ENCODE peak calls at places on chromosome 3, in six cellular contexts. S is tibial nerve, K is stomach, N is heart left ventricle, U is A549, F is hepatocyte. Q is an unnamed sample.

GRCh38 chr3:126683506-126683905 is 20.5 kb upstream of the CHCHD6 start:
- DNase-seq in K (no peak), N (no peak), S (no peak), U (no peak), F (no peak), Q (no peak)

GRCh38 chr3:81823882-81824395 is 62.5 kb upstream of the GBE1 start:
- DNase-seq in K (no peak), S (no peak), F (no peak), U (no peak), N (no peak), Q (no peak)

GRCh38 chr3:176584413-176585176 is 612.7 kb downstream of the TBL1XR1 start:
- DNase-seq in U (no peak), K (no peak), S (no peak), N (no peak), F (no peak), Q (no peak)

GRCh38 chr3:69370156-69370944 is 15.5 kb downstream of the FRMD4B start:
- DNase-seq in U (no peak), S (no peak), K (peak; percentile 74), F (no peak), N (peak; percentile 90), Q (peak; percentile 87)

GRCh38 chr3:35291837-35292236 is 347.5 kb upstream of the ARPP21 start:
- DNase-seq in F (no peak), S (no peak), K (no peak), U (no peak), N (no peak), Q (no peak)

GRCh38 chr3:45011756-45012441 is 14.2 kb upstream of the CLEC3B start:
- DNase-seq in U (no peak), F (peak; percentile 36), N (peak; percentile 89), K (peak; percentile 39), S (no peak), Q (peak; percentile 54)

GRCh38 chr3:166362698-166363097 is 525.5 kb upstream of the BCHE start:
- DNase-seq in S (no peak), F (no peak), K (no peak), U (no peak), N (no peak), Q (no peak)

GRCh38 chr3:196837819-196838420 is 29.8 kb upstream of the SENP5 start:
- DNase-seq in N (peak; percentile 52), U (peak; percentile 22), K (peak; percentile 74), S (peak; percentile 26), F (peak; percentile 58), Q (peak; percentile 50)

GRCh38 chr3:35648347-35648746 is 9.0 kb downstream of the ARPP21 start:
- DNase-seq in F (no peak), N (no peak), K (no peak), U (no peak), S (no peak), Q (peak; percentile 12)

GRCh38 chr3:160001850-160002623 is 13.4 kb downstream of the IL12A start:
- DNase-seq in N (no peak), S (no peak), F (no peak), U (no peak), K (no peak), Q (no peak)

GRCh38 chr3:177195941-177196472 is 1.3 kb downstream of the TBL1XR1 start:
- DNase-seq in F (no peak), N (no peak), U (no peak), S (no peak), K (no peak), Q (no peak)

GRCh38 chr3:159322322-159322939 is 520.6 kb downstream of the MFSD1 start:
- DNase-seq in K (no peak), N (no peak), F (peak; percentile 8), U (peak; percentile 44), S (no peak), Q (peak; percentile 35)

GRCh38 chr3:117131259-117131658 is 421.7 kb downstream of the TUSC7 start:
- DNase-seq in S (no peak), U (no peak), N (no peak), F (peak; percentile 12), K (peak; percentile 40), Q (no peak)

GRCh38 chr3:187738400-187739124 is 6.7 kb downstream of the BCL6 start:
- DNase-seq in F (peak; percentile 93), K (peak; percentile 87), S (peak; percentile 74), N (peak; percentile 93), U (peak; percentile 87), Q (peak; percentile 86)

GRCh38 chr3:142278451-142278850 is 53.1 kb upstream of the GK5 start:
- DNase-seq in K (no peak), F (no peak), N (no peak), S (no peak), U (no peak), Q (no peak)

GRCh38 chr3:135145581-135145980 is 350.5 kb downstream of the EPHB1 start:
- DNase-seq in U (no peak), K (no peak), N (no peak), F (no peak), S (no peak), Q (no peak)

GRCh38 chr3:179192542-179192941 is 44.4 kb downstream of the PIK3CA start:
- DNase-seq in K (no peak), F (no peak), N (no peak), U (no peak), S (no peak), Q (no peak)

GRCh38 chr3:29156071-29156715 is 124.7 kb upstream of the RBMS3 start:
- DNase-seq in N (no peak), U (no peak), S (no peak), K (no peak), F (no peak), Q (peak; percentile 73)

GRCh38 chr3:140467104-140467577 is 210.7 kb upstream of the TRIM42 start:
- DNase-seq in F (peak; percentile 64), U (peak; percentile 37), S (no peak), K (no peak), N (no peak), Q (peak; percentile 12)

GRCh38 chr3:148077318-148077923 is 620.3 kb upstream of the AGTR1 start:
- DNase-seq in K (no peak), N (no peak), S (no peak), F (peak; percentile 15), U (peak; percentile 11), Q (no peak)

GRCh38 chr3:143865302-143865701 is 17.0 kb upstream of the SLC9A9 start:
- DNase-seq in U (no peak), F (no peak), N (no peak), S (no peak), K (no peak), Q (no peak)

DNA sequence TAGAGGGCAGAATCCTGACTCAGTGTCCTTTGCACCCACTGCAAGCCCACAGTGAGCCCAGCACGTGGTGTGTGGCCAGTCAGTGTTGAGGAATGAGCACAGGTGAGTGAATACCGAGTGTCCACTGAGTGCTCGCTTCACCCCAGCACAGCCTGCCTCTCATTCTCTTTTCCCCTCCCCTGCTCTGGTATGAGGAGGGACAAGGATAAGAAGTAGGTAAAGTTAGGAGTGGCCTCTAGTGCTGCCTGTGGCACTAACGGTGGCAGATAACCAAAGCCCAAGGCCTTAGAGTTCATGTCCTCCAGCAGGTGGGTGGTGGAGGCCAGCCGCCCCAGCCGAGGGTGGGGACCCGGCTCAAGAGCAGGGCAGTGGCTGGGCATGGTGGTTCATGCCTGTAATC is 38.0 kb downstream of the PRKCD start:
- DNase-seq in F (no peak), K (no peak), N (no peak), U (no peak), S (no peak), Q (no peak)
- H3K4me3 ChIP-seq in F (no peak overlapping the region), K (no peak overlapping the region), N (no peak overlapping the region), U (no peak overlapping the region), S (no peak overlapping the region), Q (no peak overlapping the region)

GRCh38 chr3:155239960-155240359 is 53.5 kb downstream of the STRIT1 start:
- DNase-seq in K (no peak), F (no peak), S (no peak), N (no peak), U (no peak), Q (no peak)

GRCh38 chr3:155242342-155242741 is 51.1 kb downstream of the STRIT1 start:
- DNase-seq in N (no peak), F (no peak), U (no peak), S (no peak), K (no peak), Q (peak; percentile 18)

GRCh38 chr3:155236473-155236872 is 57.0 kb downstream of the STRIT1 start:
- DNase-seq in N (no peak), F (no peak), U (no peak), S (no peak), K (no peak), Q (no peak)

GRCh38 chr3:155241559-155241958 is 51.9 kb downstream of the STRIT1 start:
- DNase-seq in K (no peak), S (no peak), U (no peak), N (no peak), F (no peak), Q (no peak)

DNA sequence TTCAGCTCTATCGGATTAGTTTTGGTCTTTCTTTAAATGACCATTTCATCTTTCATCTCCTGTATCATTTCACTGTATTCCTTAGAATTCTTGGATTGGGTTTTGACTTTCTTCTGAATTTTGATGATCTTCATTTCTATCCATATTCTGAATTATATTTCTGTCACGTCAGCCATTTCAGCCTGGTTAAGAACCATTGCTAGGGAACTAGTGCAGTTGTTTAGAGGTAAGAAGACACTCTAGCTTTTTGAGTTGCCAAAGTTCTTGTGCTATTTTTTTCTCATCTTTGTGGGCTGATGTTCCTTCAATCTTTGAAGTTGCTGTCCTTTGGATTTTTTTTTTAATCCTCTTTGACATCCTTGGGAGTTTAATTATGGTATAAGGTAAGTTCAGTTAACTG is 54.6 kb downstream of the STRIT1 start:
- DNase-seq in N (no peak), K (no peak), F (no peak), S (no peak), U (no peak), Q (no peak)
- H3K9me3 ChIP-seq in N (no peaks in the 10 kb centered on the region), K (no peaks in the 10 kb centered on the region), F (no peaks in the 10 kb centered on the region), S (no peaks in the 10 kb centered on the region), U (no peaks in the 10 kb centered on the region), Q (no peaks in the 10 kb centered on the region)

GRCh38 chr3:8660271-8660731 is 15.7 kb upstream of the SSUH2 start:
- DNase-seq in F (no peak), K (peak; percentile 25), U (no peak), S (no peak), N (no peak), Q (peak; percentile 17)

GRCh38 chr3:8662594-8662993 is 18.0 kb upstream of the SSUH2 start:
- DNase-seq in S (no peak), F (no peak), N (no peak), K (no peak), U (no peak), Q (no peak)

GRCh38 chr3:8659242-8659641 is 14.6 kb upstream of the SSUH2 start:
- DNase-seq in N (no peak), S (no peak), U (no peak), K (no peak), F (no peak), Q (no peak)

GRCh38 chr3:8658326-8659212 is 14.0 kb upstream of the SSUH2 start:
- DNase-seq in F (peak; percentile 91), N (peak; percentile 95), S (peak; percentile 76), K (peak; percentile 96), U (peak; percentile 27), Q (no peak)

GRCh38 chr3:8660781-8661180 is 16.2 kb upstream of the SSUH2 start:
- DNase-seq in K (no peak), U (no peak), S (no peak), N (no peak), F (no peak), Q (no peak)
- H3K4me3 ChIP-seq in K (no peak overlapping the region), U (no peak overlapping the region), S (no peak overlapping the region), N (no peak overlapping the region), F (no peak overlapping the region), Q (no peak overlapping the region)

GRCh38 chr3:51082363-51082762 is 302.7 kb upstream of the MANF start:
- DNase-seq in N (no peak), F (no peak), K (no peak), U (no peak), S (no peak), Q (no peak)
- H3K9me3 ChIP-seq in N (peaks cover 17% of the 10 kb centered on the region), F (peaks cover 14% of the 10 kb centered on the region), K (peaks cover 20% of the 10 kb centered on the region), U (peaks cover 10% of the 10 kb centered on the region), S (peaks cover 18% of the 10 kb centered on the region), Q (no peaks in the 10 kb centered on the region)

Q was measured in MG63.